ENCODE peak calls at places on chromosomes 4 and X, in ten cellular contexts. H, G, J, U, S, W, M, Z, Y and X are unnamed samples.
A peak's percentile ranks its signal among the peaks of the same experiment; 100 is the strongest.

GRCh38 chr4:102492531-102493241 is 8.5 kb upstream of the NFKB1 start:
- DNase-seq in G (no peak), M (no peak), Z (no peak), H (no peak), W (no peak), J (peak; percentile 73), S (no peak), U (no peak), Y (no peak), X (no peak)

GRCh38 chr4:178414042-178414441 is 971.8 kb upstream of the AGA start:
- DNase-seq in J (no peak), S (no peak), M (no peak), Y (no peak), Z (no peak), U (peak; percentile 34), H (no peak), G (no peak), W (no peak), X (no peak)

GRCh38 chr4:184807797-184808718 is 17.7 kb downstream of the ACSL1 start:
- DNase-seq in G (no peak), J (peak; percentile 87), S (peak; percentile 61), Z (no peak), M (peak; percentile 91), H (no peak), W (no peak), U (no peak), Y (peak; percentile 52), X (no peak)

GRCh38 chrX:15956684-15957083 is 102.1 kb upstream of the AP1S2 start:
- DNase-seq in S (peak; percentile 45), Y (no peak), W (no peak), Z (peak; percentile 14), G (no peak), M (peak; percentile 50), U (no peak), J (peak; percentile 67), H (no peak), X (no peak)

GRCh38 chr4:48109413-48110263 is 24.4 kb downstream of the TXK start:
- DNase-seq in Y (peak; percentile 64), M (peak; percentile 81), J (peak; percentile 74), H (peak; percentile 77), Z (peak; percentile 71), W (peak; percentile 60), U (peak; percentile 66), G (peak; percentile 44), S (peak; percentile 58), X (peak; percentile 75)

GRCh38 chr4:8442596-8443358 is 2.2 kb downstream of the TRMT44 start:
- DNase-seq in G (no peak), H (no peak), U (no peak), Y (no peak), Z (no peak), M (peak; percentile 30), W (no peak), S (no peak), J (no peak), X (no peak)

GRCh38 chr4:142080960-142081359 is 444.6 kb downstream of the IL15 start:
- DNase-seq in W (no peak), S (no peak), Y (no peak), G (no peak), Z (peak; percentile 18), J (no peak), M (peak; percentile 10), U (no peak), H (no peak), X (no peak)

GRCh38 chr4:120034913-120035312 is 31.7 kb downstream of the MAD2L1 start:
- DNase-seq in J (no peak), W (no peak), Z (no peak), H (no peak), M (no peak), G (no peak), Y (no peak), S (no peak), U (no peak), X (no peak)

GRCh38 chrX:53239474-53239873 is 14.5 kb upstream of the KDM5C start:
- DNase-seq in S (no peak), Y (no peak), M (peak; percentile 20), H (peak; percentile 26), G (no peak), W (no peak), Z (no peak), J (peak; percentile 29), U (peak; percentile 11), X (peak; percentile 76)

GRCh38 chr4:1332686-1333085 is 14.3 kb upstream of the UVSSA start:
- DNase-seq in Y (no peak), J (no peak), G (no peak), W (no peak), U (no peak), M (no peak), Z (no peak), H (no peak), S (no peak), X (no peak)

GRCh38 chr4:78585633-78586032 is 34.1 kb downstream of the ANXA3 start:
- DNase-seq in H (no peak), W (no peak), Y (no peak), M (no peak), U (no peak), Z (no peak), G (no peak), J (no peak), S (peak; percentile 68), X (no peak)

GRCh38 chr4:123477804-123478209 is 81.2 kb downstream of the SPRY1 start:
- DNase-seq in Y (no peak), G (no peak), S (peak; percentile 41), J (no peak), H (peak; percentile 70), Z (no peak), W (no peak), M (no peak), U (no peak), X (no peak)

GRCh38 chrX:38220024-38220935 is at the start of gene SRPX:
- DNase-seq in W (peak; percentile 41), Z (peak; percentile 47), M (peak; percentile 63), J (peak; percentile 69), S (peak; percentile 72), G (peak; percentile 53), Y (no peak), H (no peak), U (peak; percentile 49), X (no peak)

GRCh38 chrX:13790206-13791131 is 26.4 kb downstream of the GPM6B start:
- DNase-seq in Y (no peak), H (no peak), Z (no peak), J (peak; percentile 15), M (no peak), G (no peak), W (no peak), S (no peak), U (no peak), X (no peak)

GRCh38 chrX:110346681-110347080 is 12.0 kb upstream of the RTL9 start:
- DNase-seq in Y (no peak), W (no peak), M (peak; percentile 40), J (no peak), S (no peak), G (no peak), U (no peak), H (no peak), Z (no peak), X (no peak)

GRCh38 chr4:26032572-26033320 is 118.7 kb downstream of the SMIM20 start:
- DNase-seq in S (peak; percentile 91), W (no peak), Z (no peak), H (no peak), G (no peak), M (no peak), Y (no peak), U (no peak), J (peak; percentile 55), X (no peak)

GRCh38 chr4:125736057-125736456 is 421.3 kb downstream of the FAT4 start:
- DNase-seq in G (peak; percentile 4), S (peak; percentile 75), H (no peak), U (no peak), J (peak; percentile 44), Y (no peak), Z (no peak), M (peak; percentile 67), W (no peak), X (peak; percentile 67)

GRCh38 chr4:55633903-55634302 is 2.2 kb downstream of the NMU start:
- DNase-seq in G (no peak), W (no peak), U (no peak), Z (no peak), Y (no peak), J (no peak), S (no peak), H (no peak), M (peak; percentile 12), X (no peak)

GRCh38 chr4:55635282-55635681 is 816 bp downstream of the NMU start:
- DNase-seq in M (peak; percentile 37), H (no peak), S (no peak), J (peak; percentile 26), Z (no peak), W (no peak), G (peak; percentile 32), U (no peak), Y (no peak), X (no peak)

GRCh38 chr4:55635760-55636621 is at the start of gene NMU:
- DNase-seq in U (peak; percentile 79), G (peak; percentile 87), Y (peak; percentile 45), W (peak; percentile 67), H (no peak), S (peak; percentile 45), M (peak; percentile 78), J (peak; percentile 79), Z (peak; percentile 67), X (no peak)

GRCh38 chr4:55636622-55636999 is 513 bp upstream of the NMU start:
- DNase-seq in G (peak; percentile 44), J (no peak), U (no peak), Y (no peak), H (no peak), M (peak; percentile 48), S (no peak), Z (no peak), W (no peak), X (no peak)

GRCh38 chr4:55634417-55635128 is 1.5 kb downstream of the NMU start:
- DNase-seq in Y (no peak), G (no peak), S (no peak), M (no peak), U (no peak), Z (no peak), H (no peak), W (no peak), J (no peak), X (peak; percentile 41)
- H2AFZ ChIP-seq in Y (peak overlapping the region; percentile 81), G (no peak overlapping the region), S (no peak overlapping the region), M (peak overlapping the region; percentile 70), U (no peak overlapping the region), Z (no peak overlapping the region), H (no peak overlapping the region), W (no peak overlapping the region), J (peak overlapping the region; percentile 88), X (no peak overlapping the region)

GRCh38 chr4:53713296-53713695 is 122.0 kb upstream of the LNX1 start:
- DNase-seq in G (no peak), S (no peak), U (no peak), J (no peak), M (no peak), H (no peak), Z (no peak), W (no peak), Y (no peak), X (no peak)
- H3K9me2 ChIP-seq in G (no peaks in the 10 kb centered on the region), S (no peaks in the 10 kb centered on the region), U (no peaks in the 10 kb centered on the region), J (no peaks in the 10 kb centered on the region), M (no peaks in the 10 kb centered on the region), H (no peaks in the 10 kb centered on the region), Z (no peaks in the 10 kb centered on the region), W (no peaks in the 10 kb centered on the region), Y (no peaks in the 10 kb centered on the region), X (no peaks in the 10 kb centered on the region)

GRCh38 chrX:136896121-136896914 is 15.8 kb upstream of the RBMX start:
- DNase-seq in H (no peak), S (no peak), U (no peak), J (no peak), W (no peak), G (peak; percentile 33), Z (no peak), Y (no peak), M (no peak), X (no peak)
- H2AFZ ChIP-seq in H (no peak overlapping the region), S (no peak overlapping the region), U (no peak overlapping the region), J (no peak overlapping the region), W (no peak overlapping the region), G (no peak overlapping the region), Z (no peak overlapping the region), Y (no peak overlapping the region), M (no peak overlapping the region), X (no peak overlapping the region)

GRCh38 chr4:156642161-156642560 is 329.4 kb downstream of the PDGFC start:
- DNase-seq in H (no peak), U (no peak), Z (no peak), M (no peak), W (no peak), S (peak; percentile 5), G (no peak), J (no peak), Y (no peak), X (no peak)
- H3K9me2 ChIP-seq in H (no peaks in the 10 kb centered on the region), U (no peaks in the 10 kb centered on the region), Z (no peaks in the 10 kb centered on the region), M (no peaks in the 10 kb centered on the region), W (no peaks in the 10 kb centered on the region), S (no peaks in the 10 kb centered on the region), G (no peaks in the 10 kb centered on the region), J (no peaks in the 10 kb centered on the region), Y (no peaks in the 10 kb centered on the region), X (no peaks in the 10 kb centered on the region)